ENCODE peak calls at places on chromosomes 6 and 20, in four cellular contexts. One of them, this sample, is unnamed. For H3K9me3, the result is how much of the 10 kb centered on the place peaks cover.

GRCh38 chr20:53800883-53801604 is 207.4 kb upstream of the ZNF217 start:
- DNase-seq in H1: no peak
- DNase-seq in GM12878: no peak
- DNase-seq in K562: peak
- DNase-seq in this sample: no peak

GRCh38 chr20:19008497-19008896 is 194.9 kb downstream of the SCP2D1 start:
- DNase-seq in K562: no peak
- DNase-seq in GM12878: no peak
- DNase-seq in H1: no peak
- DNase-seq in this sample: no peak

GRCh38 chr20:63536997-63537524 is at the start of gene PTK6:
- DNase-seq in GM12878: no peak
- DNase-seq in H1: no peak
- DNase-seq in K562: peak
- DNase-seq in this sample: no peak

GRCh38 chr20:43721429-43722152 is 5.2 kb downstream of the GTSF1L start:
- DNase-seq in K562: no peak
- DNase-seq in H1: peak
- DNase-seq in GM12878: no peak
- DNase-seq in this sample: no peak

GRCh38 chr6:27553123-27553904 is 80.4 kb upstream of the ZNF184 start:
- DNase-seq in K562: peak
- DNase-seq in GM12878: peak
- DNase-seq in H1: peak
- DNase-seq in this sample: no peak

GRCh38 chr6:129236110-129236509 is 353.2 kb downstream of the LAMA2 start:
- DNase-seq in GM12878: no peak
- DNase-seq in H1: no peak
- DNase-seq in K562: no peak
- DNase-seq in this sample: no peak

GRCh38 chr6:27148404-27148795 is 99.1 kb upstream of the PRSS16 start:
- DNase-seq in GM12878: no peak
- DNase-seq in K562: no peak
- DNase-seq in H1: no peak
- DNase-seq in this sample: no peak

GRCh38 chr6:99285881-99286280 is 63.6 kb downstream of the FAXC start:
- DNase-seq in H1: no peak
- DNase-seq in K562: no peak
- DNase-seq in GM12878: no peak
- DNase-seq in this sample: no peak

GRCh38 chr6:140062042-140063041 is 687.9 kb upstream of the CITED2 start:
- DNase-seq in K562: no peak
- DNase-seq in GM12878: no peak
- DNase-seq in H1: no peak
- DNase-seq in this sample: peak

GRCh38 chr20:50111829-50112495 is 988 bp downstream of the UBE2V1 start:
- DNase-seq in K562: no peak
- DNase-seq in H1: no peak
- DNase-seq in GM12878: no peak
- DNase-seq in this sample: no peak

GRCh38 chr6:138971601-138972000 is 16.5 kb downstream of the REPS1 start:
- DNase-seq in GM12878: no peak
- DNase-seq in H1: no peak
- DNase-seq in K562: no peak
- DNase-seq in this sample: no peak

GRCh38 chr6:99232003-99232402 is 117.5 kb downstream of the FAXC start:
- DNase-seq in GM12878: no peak
- DNase-seq in K562: no peak
- DNase-seq in H1: no peak
- DNase-seq in this sample: no peak

GRCh38 chr6:160034346-160034930 is 65.6 kb downstream of the IGF2R start:
- DNase-seq in H1: no peak
- DNase-seq in GM12878: no peak
- DNase-seq in K562: no peak
- DNase-seq in this sample: no peak

GRCh38 chr6:139659711-139660110 is 285.3 kb upstream of the CITED2 start:
- DNase-seq in GM12878: no peak
- DNase-seq in K562: no peak
- DNase-seq in H1: no peak
- DNase-seq in this sample: no peak

GRCh38 chr6:161748535-161749386 is 474.9 kb upstream of the AGPAT4 start:
- DNase-seq in GM12878: no peak
- DNase-seq in H1: peak
- DNase-seq in K562: peak
- DNase-seq in this sample: peak

GRCh38 chr6:70166088-70166958 is 136.6 kb downstream of the COL9A1 start:
- DNase-seq in K562: peak
- DNase-seq in H1: peak
- DNase-seq in GM12878: no peak
- DNase-seq in this sample: no peak

GRCh38 chr6:32692019-32692418 is 25.6 kb upstream of the HLA-DQB1 start:
- DNase-seq in H1: no peak
- DNase-seq in K562: no peak
- DNase-seq in GM12878: peak
- DNase-seq in this sample: no peak

GRCh38 chr6:16007146-16007545 is 121.7 kb upstream of the MYLIP start:
- DNase-seq in K562: no peak
- DNase-seq in GM12878: no peak
- DNase-seq in H1: no peak
- DNase-seq in this sample: no peak

GRCh38 chr20:19729672-19730071 is 28.4 kb upstream of the RIN2 start:
- DNase-seq in K562: no peak
- DNase-seq in GM12878: no peak
- DNase-seq in H1: no peak
- DNase-seq in this sample: no peak

GRCh38 chr6:155346957-155347356 is 32.7 kb upstream of the TFB1M start:
- DNase-seq in K562: no peak
- DNase-seq in H1: no peak
- DNase-seq in GM12878: no peak
- DNase-seq in this sample: no peak
- H3K9me3 ChIP-seq in K562: under half
- H3K9me3 ChIP-seq in H1: under half
- H3K9me3 ChIP-seq in GM12878: under half
- H3K9me3 ChIP-seq in this sample: under half

GRCh38 chr6:151501511-151502136 is 7.8 kb downstream of the CCDC170 start:
- DNase-seq in H1: no peak
- DNase-seq in GM12878: no peak
- DNase-seq in K562: no peak
- DNase-seq in this sample: no peak

GRCh38 chr6:151497935-151498726 is 4.3 kb downstream of the CCDC170 start:
- DNase-seq in GM12878: no peak
- DNase-seq in K562: no peak
- DNase-seq in H1: no peak
- DNase-seq in this sample: no peak

GRCh38 chr6:151506761-151507160 is 12.9 kb downstream of the CCDC170 start:
- DNase-seq in H1: no peak
- DNase-seq in GM12878: no peak
- DNase-seq in K562: no peak
- DNase-seq in this sample: no peak

GRCh38 chr6:151502499-151502898 is 8.7 kb downstream of the CCDC170 start:
- DNase-seq in K562: no peak
- DNase-seq in H1: no peak
- DNase-seq in GM12878: no peak
- DNase-seq in this sample: no peak
- TF ChIP-seq SIN3A in K562: no peak
- TF ChIP-seq SIN3A in H1: no peak
- TF ChIP-seq SIN3A in GM12878: no peak
- TF ChIP-seq SIN3A in this sample: no peak

DNA sequence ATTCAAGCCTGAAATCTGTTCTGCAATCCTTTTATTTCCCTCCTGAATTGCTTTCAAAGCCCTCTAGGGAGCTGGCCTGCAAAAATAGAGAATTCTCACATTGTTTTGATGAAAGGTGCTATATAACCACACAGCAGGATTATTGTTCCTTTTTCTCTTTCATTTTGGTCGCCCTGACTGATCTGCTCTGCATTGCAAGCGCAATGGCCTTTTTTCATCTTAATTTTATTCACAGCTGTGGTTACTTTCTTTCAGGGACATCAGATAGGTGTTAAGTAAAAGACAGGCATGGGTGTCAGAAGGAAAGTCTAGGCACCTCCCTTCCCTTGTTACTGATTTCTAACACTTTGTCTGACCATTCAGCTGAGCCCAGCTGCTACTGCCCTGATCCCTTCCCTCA is 850.4 kb upstream of the MAP3K7 start:
- DNase-seq in H1: no peak
- DNase-seq in K562: no peak
- DNase-seq in GM12878: no peak
- DNase-seq in this sample: no peak
- TF ChIP-seq NRF1 in H1: no peak
- TF ChIP-seq NRF1 in K562: no peak
- TF ChIP-seq NRF1 in GM12878: no peak
- TF ChIP-seq NRF1 in this sample: no peak

GRCh38 chr6:76026101-76026500 is 46.4 kb downstream of the IMPG1 start:
- DNase-seq in H1: peak
- DNase-seq in GM12878: no peak
- DNase-seq in K562: no peak
- DNase-seq in this sample: no peak
- H3K9me3 ChIP-seq in H1: under half
- H3K9me3 ChIP-seq in GM12878: under half
- H3K9me3 ChIP-seq in K562: under half
- H3K9me3 ChIP-seq in this sample: under half